ENCODE peak calls at places on chromosomes 12 and 14, in four cellular contexts. U is stromal cell of bone marrow, D is vagina, Q is T-helper 17 cell. F is an unnamed sample.

GRCh38 chr12:92478692-92479091 is 224.1 kb upstream of the PLEKHG7 start:
- DNase-seq in U (peak; percentile 13), D (no peak), Q (no peak), F (no peak)

GRCh38 chr14:22220427-22220826 is 368.6 kb downstream of the DAD1 start:
- DNase-seq in Q (no peak), D (no peak), U (peak; percentile 7), F (peak; percentile 11)

GRCh38 chr14:24131549-24131966 is 1.1 kb downstream of the FITM1 start:
- DNase-seq in U (no peak), Q (no peak), D (no peak), F (no peak)

GRCh38 chr12:104929926-104930325 is 28.2 kb downstream of the SLC41A2 start:
- DNase-seq in Q (no peak), U (no peak), D (no peak), F (no peak)

GRCh38 chr14:105859717-105860614 is 333.6 kb downstream of the TMEM121 start:
- DNase-seq in Q (peak; percentile 8), D (no peak), U (no peak), F (no peak)

GRCh38 chr14:94117856-94118255 is 7.3 kb downstream of the IFI27 start:
- DNase-seq in D (no peak), Q (no peak), U (no peak), F (no peak)

GRCh38 chr12:124399622-124400021 is 104.7 kb downstream of the RFLNA start:
- DNase-seq in U (no peak), Q (no peak), D (no peak), F (no peak)

GRCh38 chr12:6539276-6540134 is 5.2 kb downstream of the GAPDH start:
- DNase-seq in D (no peak), Q (no peak), U (no peak), F (no peak)

GRCh38 chr14:54627718-54628345 is 60.9 kb downstream of the SAMD4A start:
- DNase-seq in Q (no peak), D (no peak), U (peak; percentile 81), F (no peak)

GRCh38 chr12:12127304-12127703 is 56.6 kb downstream of the BCL2L14 start:
- DNase-seq in D (no peak), U (no peak), Q (no peak), F (no peak)

GRCh38 chr12:121673013-121673441 is 3.6 kb upstream of the MORN3 start:
- DNase-seq in D (no peak), Q (no peak), U (no peak), F (no peak)

GRCh38 chr12:53005215-53005985 is 856 bp upstream of the EIF4B start:
- DNase-seq in U (no peak), Q (no peak), D (no peak), F (no peak)

GRCh38 chr12:51953011-51953568 is 1.6 kb downstream of the ACVR1B start:
- DNase-seq in Q (no peak), U (no peak), D (peak; percentile 72), F (no peak)

GRCh38 chr14:57058319-57058718 is 210.4 kb downstream of the EXOC5 start:
- DNase-seq in D (no peak), Q (no peak), U (no peak), F (no peak)

GRCh38 chr12:19799886-19800602 is 360.8 kb downstream of the AEBP2 start:
- DNase-seq in Q (no peak), U (peak; percentile 7), D (no peak), F (peak; percentile 92)

GRCh38 chr12:125167658-125168057 is 102.4 kb downstream of the AACS start:
- DNase-seq in Q (no peak), D (no peak), U (no peak), F (no peak)

GRCh38 chr12:64903738-64904137 is 79.3 kb downstream of the TBC1D30 start:
- DNase-seq in Q (no peak), D (no peak), U (no peak), F (no peak)

GRCh38 chr12:2691001-2691339 is 103.8 kb upstream of the FKBP4 start:
- DNase-seq in Q (no peak), D (no peak), U (no peak), F (no peak)

GRCh38 chr14:22432348-22432976 is 156.6 kb downstream of the DAD1 start:
- DNase-seq in Q (no peak), D (no peak), U (peak; percentile 85), F (peak; percentile 96)

GRCh38 chr12:69284131-69284530 is 44.8 kb downstream of the CPSF6 start:
- DNase-seq in U (peak; percentile 64), D (no peak), Q (no peak), F (peak; percentile 53)

GRCh38 chr12:54723653-54724256 is 75.6 kb upstream of the DCD start:
- DNase-seq in Q (no peak), D (no peak), U (peak; percentile 5), F (no peak)

GRCh38 chr14:61472801-61473376 is 151.5 kb downstream of the PRKCH start:
- DNase-seq in U (no peak), Q (peak; percentile 69), D (peak; percentile 80), F (no peak)

GRCh38 chr14:31426663-31427062 is 6.3 kb upstream of the HEATR5A start:
- DNase-seq in D (no peak), U (no peak), Q (no peak), F (no peak)

GRCh38 chr12:84637926-84638325 is 274.7 kb downstream of the SLC6A15 start:
- DNase-seq in D (no peak), U (peak; percentile 19), Q (no peak), F (peak; percentile 16)

GRCh38 chr12:109767991-109768900 is 54.6 kb downstream of the FAM222A start:
- DNase-seq in U (no peak), D (no peak), Q (peak; percentile 6), F (no peak)

GRCh38 chr12:42774238-42774637 is 184.7 kb upstream of the PRICKLE1 start:
- DNase-seq in U (no peak), Q (no peak), D (no peak), F (no peak)

GRCh38 chr14:97978336-97978735 is 1181.2 kb downstream of the VRK1 start:
- DNase-seq in U (peak; percentile 39), D (no peak), Q (peak; percentile 63), F (peak; percentile 50)

F was measured in astrocyte of the cerebellum.